ENCODE peak calls at places on chromosomes 7 and 10, in ten cellular contexts. One of them, this sample, is unnamed.

GRCh38 chr7:80826520-80827237 is 92.2 kb downstream of the SEMA3C start:
- DNase-seq in endothelial cell of umbilical vein: no peak
- DNase-seq in hepatocyte: no peak
- DNase-seq in heart right ventricle: no peak
- DNase-seq in body of pancreas: no peak
- DNase-seq in fibroblast of lung: peak; percentile 69
- DNase-seq in psoas muscle: no peak
- DNase-seq in left ventricle myocardium inferior: no peak
- DNase-seq in IMR-90: peak; percentile 79
- DNase-seq in adrenal gland: no peak
- DNase-seq in this sample: no peak

GRCh38 chr7:47404005-47404404 is 177.9 kb downstream of the TNS3 start:
- DNase-seq in endothelial cell of umbilical vein: no peak
- DNase-seq in hepatocyte: no peak
- DNase-seq in heart right ventricle: no peak
- DNase-seq in body of pancreas: no peak
- DNase-seq in fibroblast of lung: no peak
- DNase-seq in psoas muscle: no peak
- DNase-seq in left ventricle myocardium inferior: no peak
- DNase-seq in IMR-90: peak; percentile 53
- DNase-seq in adrenal gland: no peak
- DNase-seq in this sample: peak; percentile 13

GRCh38 chr7:114409750-114410149 is 4.9 kb upstream of the FOXP2 start:
- DNase-seq in endothelial cell of umbilical vein: no peak
- DNase-seq in hepatocyte: no peak
- DNase-seq in heart right ventricle: no peak
- DNase-seq in body of pancreas: no peak
- DNase-seq in fibroblast of lung: peak; percentile 26
- DNase-seq in psoas muscle: no peak
- DNase-seq in left ventricle myocardium inferior: no peak
- DNase-seq in IMR-90: peak; percentile 66
- DNase-seq in adrenal gland: no peak
- DNase-seq in this sample: no peak

GRCh38 chr7:20351901-20352300 is 21.2 kb downstream of the ITGB8 start:
- DNase-seq in endothelial cell of umbilical vein: peak; percentile 87
- DNase-seq in hepatocyte: no peak
- DNase-seq in heart right ventricle: no peak
- DNase-seq in body of pancreas: no peak
- DNase-seq in fibroblast of lung: peak; percentile 66
- DNase-seq in psoas muscle: no peak
- DNase-seq in left ventricle myocardium inferior: no peak
- DNase-seq in IMR-90: peak; percentile 53
- DNase-seq in adrenal gland: no peak
- DNase-seq in this sample: no peak

GRCh38 chr7:25633420-25633819 is 405.1 kb upstream of the NPVF start:
- DNase-seq in endothelial cell of umbilical vein: no peak
- DNase-seq in hepatocyte: no peak
- DNase-seq in heart right ventricle: no peak
- DNase-seq in body of pancreas: no peak
- DNase-seq in fibroblast of lung: no peak
- DNase-seq in psoas muscle: no peak
- DNase-seq in left ventricle myocardium inferior: no peak
- DNase-seq in IMR-90: no peak
- DNase-seq in adrenal gland: no peak
- DNase-seq in this sample: no peak

GRCh38 chr10:17431871-17432311 is 22.5 kb downstream of the ST8SIA6 start:
- DNase-seq in endothelial cell of umbilical vein: no peak
- DNase-seq in hepatocyte: no peak
- DNase-seq in heart right ventricle: no peak
- DNase-seq in body of pancreas: no peak
- DNase-seq in fibroblast of lung: peak; percentile 46
- DNase-seq in psoas muscle: no peak
- DNase-seq in left ventricle myocardium inferior: no peak
- DNase-seq in IMR-90: peak; percentile 70
- DNase-seq in adrenal gland: no peak
- DNase-seq in this sample: no peak

GRCh38 chr10:104350146-104350635 is 3.4 kb upstream of the CFAP58 start:
- DNase-seq in endothelial cell of umbilical vein: peak; percentile 79
- DNase-seq in hepatocyte: peak; percentile 74
- DNase-seq in heart right ventricle: peak; percentile 48
- DNase-seq in body of pancreas: no peak
- DNase-seq in fibroblast of lung: peak; percentile 85
- DNase-seq in psoas muscle: no peak
- DNase-seq in left ventricle myocardium inferior: no peak
- DNase-seq in IMR-90: peak; percentile 76
- DNase-seq in adrenal gland: no peak
- DNase-seq in this sample: no peak

GRCh38 chr10:36555036-36555435 is 570.4 kb upstream of the ANKRD30A start:
- DNase-seq in endothelial cell of umbilical vein: no peak
- DNase-seq in hepatocyte: no peak
- DNase-seq in heart right ventricle: no peak
- DNase-seq in body of pancreas: no peak
- DNase-seq in fibroblast of lung: no peak
- DNase-seq in psoas muscle: no peak
- DNase-seq in left ventricle myocardium inferior: no peak
- DNase-seq in IMR-90: no peak
- DNase-seq in adrenal gland: no peak
- DNase-seq in this sample: no peak

GRCh38 chr7:91034459-91035368 is 229.5 kb upstream of the FZD1 start:
- DNase-seq in endothelial cell of umbilical vein: peak; percentile 56
- DNase-seq in hepatocyte: peak; percentile 73
- DNase-seq in heart right ventricle: peak; percentile 65
- DNase-seq in body of pancreas: peak; percentile 84
- DNase-seq in fibroblast of lung: peak; percentile 77
- DNase-seq in psoas muscle: no peak
- DNase-seq in left ventricle myocardium inferior: no peak
- DNase-seq in IMR-90: peak; percentile 63
- DNase-seq in adrenal gland: peak; percentile 64
- DNase-seq in this sample: no peak

GRCh38 chr7:13991791-13992620 is 2.5 kb upstream of the ETV1 start:
- DNase-seq in endothelial cell of umbilical vein: peak; percentile 4
- DNase-seq in hepatocyte: no peak
- DNase-seq in heart right ventricle: no peak
- DNase-seq in body of pancreas: no peak
- DNase-seq in fibroblast of lung: peak; percentile 44
- DNase-seq in psoas muscle: no peak
- DNase-seq in left ventricle myocardium inferior: no peak
- DNase-seq in IMR-90: no peak
- DNase-seq in adrenal gland: no peak
- DNase-seq in this sample: no peak

GRCh38 chr7:132145466-132145865 is 430.8 kb downstream of the PLXNA4 start:
- DNase-seq in endothelial cell of umbilical vein: peak; percentile 88
- DNase-seq in hepatocyte: peak; percentile 45
- DNase-seq in heart right ventricle: peak; percentile 20
- DNase-seq in body of pancreas: no peak
- DNase-seq in fibroblast of lung: peak; percentile 47
- DNase-seq in psoas muscle: peak; percentile 65
- DNase-seq in left ventricle myocardium inferior: peak; percentile 25
- DNase-seq in IMR-90: peak; percentile 34
- DNase-seq in adrenal gland: no peak
- DNase-seq in this sample: no peak

GRCh38 chr10:77527839-77528238 is 109.8 kb downstream of the KCNMA1 start:
- DNase-seq in endothelial cell of umbilical vein: no peak
- DNase-seq in hepatocyte: no peak
- DNase-seq in heart right ventricle: no peak
- DNase-seq in body of pancreas: no peak
- DNase-seq in fibroblast of lung: no peak
- DNase-seq in psoas muscle: no peak
- DNase-seq in left ventricle myocardium inferior: no peak
- DNase-seq in IMR-90: no peak
- DNase-seq in adrenal gland: no peak
- DNase-seq in this sample: no peak

GRCh38 chr10:46091834-46092522 is 45.9 kb upstream of the MSMB start:
- DNase-seq in endothelial cell of umbilical vein: no peak
- DNase-seq in hepatocyte: no peak
- DNase-seq in heart right ventricle: no peak
- DNase-seq in body of pancreas: no peak
- DNase-seq in fibroblast of lung: no peak
- DNase-seq in psoas muscle: no peak
- DNase-seq in left ventricle myocardium inferior: no peak
- DNase-seq in IMR-90: no peak
- DNase-seq in adrenal gland: no peak
- DNase-seq in this sample: no peak

GRCh38 chr7:108313086-108313485 is 143.2 kb downstream of the NRCAM start:
- DNase-seq in endothelial cell of umbilical vein: peak; percentile 56
- DNase-seq in hepatocyte: no peak
- DNase-seq in heart right ventricle: no peak
- DNase-seq in body of pancreas: no peak
- DNase-seq in fibroblast of lung: no peak
- DNase-seq in psoas muscle: no peak
- DNase-seq in left ventricle myocardium inferior: no peak
- DNase-seq in IMR-90: no peak
- DNase-seq in adrenal gland: no peak
- DNase-seq in this sample: no peak

DNA sequence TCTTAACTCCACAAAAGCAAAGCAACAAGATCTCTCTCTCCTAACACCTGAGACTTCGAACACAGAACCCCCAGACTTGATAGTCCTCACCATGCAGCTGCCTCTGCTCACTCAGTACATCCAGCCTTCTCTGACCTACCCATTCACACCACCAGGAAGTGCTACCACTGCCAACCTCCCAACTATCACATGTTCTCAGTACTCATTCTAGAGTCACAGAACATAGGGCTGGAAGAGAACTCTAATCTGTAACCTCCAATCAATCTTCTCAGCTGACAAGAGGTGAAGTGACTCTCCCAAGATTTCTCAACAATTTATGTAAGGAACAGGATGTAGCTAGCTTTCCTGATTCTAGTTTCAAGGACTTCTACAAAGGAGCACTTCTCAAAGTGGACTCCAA is 3.8 kb downstream of the NUDCD3 start:
- DNase-seq in endothelial cell of umbilical vein: peak; percentile 43
- DNase-seq in hepatocyte: peak; percentile 51
- DNase-seq in heart right ventricle: no peak
- DNase-seq in body of pancreas: peak; percentile 23
- DNase-seq in fibroblast of lung: peak; percentile 53
- DNase-seq in psoas muscle: no peak
- DNase-seq in left ventricle myocardium inferior: no peak
- DNase-seq in IMR-90: peak; percentile 49
- DNase-seq in adrenal gland: peak; percentile 52
- DNase-seq in this sample: no peak
- TF ChIP-seq CTCF in endothelial cell of umbilical vein: no peak
- TF ChIP-seq CTCF in hepatocyte: no peak
- TF ChIP-seq CTCF in heart right ventricle: no peak
- TF ChIP-seq CTCF in body of pancreas: no peak
- TF ChIP-seq CTCF in fibroblast of lung: peak; percentile 19
- TF ChIP-seq CTCF in psoas muscle: peak; percentile 4
- TF ChIP-seq CTCF in left ventricle myocardium inferior: peak; percentile 19
- TF ChIP-seq CTCF in IMR-90: peak; percentile 14
- TF ChIP-seq CTCF in adrenal gland: peak; percentile 35
- TF ChIP-seq CTCF in this sample: no peak

DNA sequence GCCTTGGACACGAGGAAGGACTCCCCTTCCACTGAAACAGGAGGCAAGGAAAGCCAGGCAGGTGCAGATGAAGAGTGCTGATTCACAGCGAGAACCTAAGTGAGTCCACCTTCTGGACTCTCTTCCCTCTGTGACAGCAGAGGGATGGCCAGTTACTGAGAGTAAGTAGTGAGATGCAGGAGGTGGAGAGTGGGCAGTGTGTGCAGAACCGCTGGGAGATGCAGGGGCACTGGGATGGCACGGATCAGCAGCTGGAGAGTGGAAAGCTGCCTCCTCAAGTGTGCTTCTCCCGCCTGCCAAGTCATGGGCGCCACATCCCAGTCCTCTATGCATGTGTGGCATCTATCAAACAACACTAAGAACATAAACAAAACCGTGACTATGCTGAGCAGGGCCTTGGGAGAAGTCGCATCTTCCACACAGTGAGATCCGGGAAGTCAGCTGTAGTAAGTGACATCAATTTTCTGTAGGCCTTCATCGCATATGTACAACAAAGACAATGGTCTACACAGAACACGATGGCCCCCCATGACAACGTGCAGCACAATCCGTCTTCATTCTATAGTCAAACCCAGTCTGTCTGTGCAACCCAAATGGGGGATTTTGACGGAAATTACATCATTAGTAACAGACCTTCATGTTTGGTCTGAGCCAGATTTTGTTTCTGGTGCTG is 217.4 kb upstream of the KLF14 start:
- DNase-seq in endothelial cell of umbilical vein: no peak
- DNase-seq in hepatocyte: no peak
- DNase-seq in heart right ventricle: no peak
- DNase-seq in body of pancreas: no peak
- DNase-seq in fibroblast of lung: no peak
- DNase-seq in psoas muscle: no peak
- DNase-seq in left ventricle myocardium inferior: no peak
- DNase-seq in IMR-90: no peak
- DNase-seq in adrenal gland: no peak
- DNase-seq in this sample: no peak
- H3K36me3 ChIP-seq in endothelial cell of umbilical vein: no peaks in the 10 kb centered on the region
- H3K36me3 ChIP-seq in hepatocyte: no peaks in the 10 kb centered on the region
- H3K36me3 ChIP-seq in heart right ventricle: no peaks in the 10 kb centered on the region
- H3K36me3 ChIP-seq in body of pancreas: no peaks in the 10 kb centered on the region
- H3K36me3 ChIP-seq in fibroblast of lung: peaks cover 3% of the 10 kb centered on the region
- H3K36me3 ChIP-seq in psoas muscle: peaks cover 3% of the 10 kb centered on the region
- H3K36me3 ChIP-seq in left ventricle myocardium inferior: peaks cover 17% of the 10 kb centered on the region
- H3K36me3 ChIP-seq in IMR-90: peaks cover 14% of the 10 kb centered on the region
- H3K36me3 ChIP-seq in adrenal gland: no peaks in the 10 kb centered on the region
- H3K36me3 ChIP-seq in this sample: peaks cover 19% of the 10 kb centered on the region

DNA sequence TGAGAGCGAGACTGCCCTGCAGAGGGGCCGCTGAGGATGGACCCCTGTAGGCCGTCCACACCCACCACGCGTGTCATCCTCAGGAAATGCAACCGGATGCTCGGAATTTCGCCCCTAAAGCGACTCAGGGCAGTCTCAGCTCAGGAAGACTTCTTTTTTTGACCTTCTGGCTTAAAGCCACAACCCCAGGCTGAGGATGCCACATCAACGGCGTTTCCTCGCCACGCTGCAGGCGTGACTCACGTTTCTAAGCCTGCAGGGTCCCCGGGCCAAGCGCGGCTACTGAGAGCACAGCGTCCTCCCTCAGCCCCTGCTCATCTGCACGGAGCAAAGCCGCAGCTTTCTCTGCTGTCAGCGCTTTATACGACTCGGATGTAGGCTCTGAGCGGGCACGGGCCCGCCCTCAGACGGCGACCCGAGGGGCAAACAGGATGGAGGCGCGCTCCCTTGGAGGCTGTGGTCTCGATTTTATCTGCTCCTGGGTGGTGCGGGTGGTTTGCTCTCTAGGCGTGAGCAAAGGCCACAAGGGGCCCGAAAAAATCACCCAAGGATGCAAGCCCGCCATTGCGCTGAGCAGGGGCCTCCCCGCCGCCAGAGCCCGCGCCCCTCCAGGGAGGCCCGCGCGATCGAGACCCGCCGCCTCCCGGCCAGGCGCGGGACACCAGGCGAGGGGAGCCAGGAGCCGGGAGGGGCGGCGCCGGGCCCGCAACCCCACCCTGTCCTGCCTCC is 726 bp upstream of the INSIG1 start:
- DNase-seq in endothelial cell of umbilical vein: peak; percentile 61
- DNase-seq in hepatocyte: peak; percentile 81
- DNase-seq in heart right ventricle: peak; percentile 31
- DNase-seq in body of pancreas: peak; percentile 64
- DNase-seq in fibroblast of lung: peak; percentile 84
- DNase-seq in psoas muscle: peak; percentile 84
- DNase-seq in left ventricle myocardium inferior: peak; percentile 43
- DNase-seq in IMR-90: peak; percentile 81
- DNase-seq in adrenal gland: peak; percentile 75
- DNase-seq in this sample: peak; percentile 84
- TF ChIP-seq CTCF in endothelial cell of umbilical vein: peak; percentile 26
- TF ChIP-seq CTCF in hepatocyte: peak; percentile 38
- TF ChIP-seq CTCF in heart right ventricle: peak; percentile 33
- TF ChIP-seq CTCF in body of pancreas: no peak
- TF ChIP-seq CTCF in fibroblast of lung: no peak
- TF ChIP-seq CTCF in psoas muscle: peak; percentile 18
- TF ChIP-seq CTCF in left ventricle myocardium inferior: peak; percentile 69
- TF ChIP-seq CTCF in IMR-90: peak; percentile 60
- TF ChIP-seq CTCF in adrenal gland: peak; percentile 28
- TF ChIP-seq CTCF in this sample: peak; percentile 43

GRCh38 chr10:43074409-43074808 is 2.5 kb upstream of the RET start:
- DNase-seq in endothelial cell of umbilical vein: no peak
- DNase-seq in hepatocyte: no peak
- DNase-seq in heart right ventricle: no peak
- DNase-seq in body of pancreas: no peak
- DNase-seq in fibroblast of lung: no peak
- DNase-seq in psoas muscle: peak; percentile 7
- DNase-seq in left ventricle myocardium inferior: no peak
- DNase-seq in IMR-90: no peak
- DNase-seq in adrenal gland: no peak
- DNase-seq in this sample: no peak
- H3K36me3 ChIP-seq in endothelial cell of umbilical vein: no peaks in the 10 kb centered on the region
- H3K36me3 ChIP-seq in hepatocyte: no peaks in the 10 kb centered on the region
- H3K36me3 ChIP-seq in heart right ventricle: no peaks in the 10 kb centered on the region
- H3K36me3 ChIP-seq in body of pancreas: no peaks in the 10 kb centered on the region
- H3K36me3 ChIP-seq in fibroblast of lung: no peaks in the 10 kb centered on the region
- H3K36me3 ChIP-seq in psoas muscle: no peaks in the 10 kb centered on the region
- H3K36me3 ChIP-seq in left ventricle myocardium inferior: no peaks in the 10 kb centered on the region
- H3K36me3 ChIP-seq in IMR-90: no peaks in the 10 kb centered on the region
- H3K36me3 ChIP-seq in adrenal gland: no peaks in the 10 kb centered on the region
- H3K36me3 ChIP-seq in this sample: no peaks in the 10 kb centered on the region

This sample was measured in upper lobe of right lung.